ENCODE peak calls at places on chromosomes 6 and 20, in nine cellular contexts. H is AG04450, E is sigmoid colon, I is astrocyte of the spinal cord, S is AG09309, T is heart left ventricle, M is cardiac muscle cell, J is lower lobe of right lung, X is K562. Q is an unnamed sample.

GRCh38 chr20:4326194-4327065 is 311.1 kb upstream of the RNF24 start:
- DNase-seq in M (no peak), I (no peak), T (no peak), S (no peak), E (no peak), H (no peak), J (no peak), X (no peak), Q (no peak)

GRCh38 chr20:31968299-31969126 is 562 bp downstream of the XKR7 start:
- DNase-seq in J (peak; percentile 79), S (no peak), E (no peak), H (peak; percentile 23), I (peak; percentile 56), X (peak; percentile 96), M (peak; percentile 94), T (peak; percentile 80), Q (no peak)

GRCh38 chr6:85044336-85044735 is 279.9 kb upstream of the TBX18 start:
- DNase-seq in S (no peak), T (no peak), E (no peak), H (no peak), X (no peak), I (no peak), J (no peak), M (no peak), Q (no peak)

GRCh38 chr6:14396826-14397517 is 279.4 kb downstream of the CD83 start:
- DNase-seq in S (no peak), J (peak; percentile 46), M (peak; percentile 47), H (peak; percentile 16), E (no peak), I (peak; percentile 3), T (no peak), X (peak; percentile 29), Q (no peak)

GRCh38 chr6:134249412-134249758 is 68.5 kb downstream of the SGK1 start:
- DNase-seq in I (no peak), T (no peak), H (no peak), S (no peak), E (no peak), M (peak; percentile 2), X (no peak), J (no peak), Q (no peak)

GRCh38 chr20:1646975-1647431 is 10.6 kb downstream of the SIRPG start:
- DNase-seq in I (no peak), T (no peak), H (no peak), E (no peak), J (no peak), S (no peak), X (no peak), M (no peak), Q (no peak)

GRCh38 chr6:106913111-106913510 is 61.4 kb downstream of the CD24 start:
- DNase-seq in H (no peak), J (no peak), S (no peak), I (no peak), T (no peak), E (no peak), X (no peak), M (no peak), Q (no peak)

GRCh38 chr6:77341058-77341986 is 122.0 kb downstream of the HTR1B start:
- DNase-seq in J (no peak), S (no peak), M (peak; percentile 54), E (no peak), X (no peak), T (peak; percentile 71), I (no peak), H (no peak), Q (no peak)

GRCh38 chr6:14921170-14921569 is 324.7 kb upstream of the JARID2 start:
- DNase-seq in T (peak; percentile 59), X (peak; percentile 28), J (peak; percentile 84), M (no peak), S (no peak), I (no peak), E (peak; percentile 82), H (no peak), Q (no peak)

GRCh38 chr20:64258071-64258823 is 2.7 kb downstream of the PCMTD2 start:
- DNase-seq in M (no peak), J (no peak), E (no peak), X (no peak), S (no peak), T (no peak), H (no peak), I (no peak), Q (no peak)

GRCh38 chr20:56422824-56423189 is 10.7 kb downstream of the CASS4 start:
- DNase-seq in X (peak; percentile 42), E (no peak), I (no peak), H (no peak), S (no peak), M (no peak), J (no peak), T (peak; percentile 49), Q (no peak)

GRCh38 chr6:145415616-145416015 is 319.7 kb downstream of the EPM2A start:
- DNase-seq in X (no peak), T (no peak), S (no peak), M (no peak), E (no peak), J (no peak), H (no peak), I (no peak), Q (no peak)

GRCh38 chr20:6127825-6128224 is 5.0 kb upstream of the FERMT1 start:
- DNase-seq in S (no peak), X (no peak), T (no peak), M (no peak), E (no peak), H (no peak), I (no peak), J (no peak), Q (no peak)

GRCh38 chr20:64109831-64110391 is 2.5 kb upstream of the NPBWR2 start:
- DNase-seq in T (peak; percentile 15), I (no peak), S (no peak), E (peak; percentile 58), M (no peak), H (no peak), X (no peak), J (peak; percentile 20), Q (no peak)

GRCh38 chr20:38286586-38287502 is 17.1 kb upstream of the BPI start:
- DNase-seq in T (peak; percentile 73), E (peak; percentile 67), S (no peak), I (peak; percentile 97), J (no peak), M (no peak), H (no peak), X (no peak), Q (no peak)

GRCh38 chr20:16444056-16444777 is 129.0 kb downstream of the KIF16B start:
- DNase-seq in H (no peak), X (no peak), E (no peak), M (no peak), S (peak; percentile 10), T (no peak), I (no peak), J (no peak), Q (no peak)

GRCh38 chr6:36751091-36751490 is 53.5 kb downstream of the RAB44 start:
- DNase-seq in E (no peak), M (no peak), T (no peak), J (no peak), H (no peak), S (no peak), X (no peak), I (no peak), Q (no peak)

GRCh38 chr20:57619053-57619831 is 984 bp downstream of the ZBP1 start:
- DNase-seq in M (no peak), H (no peak), E (no peak), J (peak; percentile 86), T (peak; percentile 62), X (no peak), I (no peak), S (no peak), Q (peak; percentile 93)

GRCh38 chr6:166167258-166167731 is 356 bp downstream of the TBXT start:
- DNase-seq in J (no peak), S (no peak), H (no peak), T (no peak), M (no peak), X (no peak), I (no peak), E (no peak), Q (no peak)
- H3K4me3 ChIP-seq in J (no peak overlapping the region), S (no peak overlapping the region), H (no peak overlapping the region), T (no peak overlapping the region), M (peak overlapping the region; percentile 27), X (no peak overlapping the region), I (no peak overlapping the region), E (peak overlapping the region; percentile 40), Q (no peak overlapping the region)

GRCh38 chr6:118844915-118845314 is 49.0 kb upstream of the ASF1A start:
- DNase-seq in E (no peak), T (no peak), J (no peak), I (no peak), X (no peak), H (no peak), S (no peak), M (no peak), Q (peak; percentile 54)

DNA sequence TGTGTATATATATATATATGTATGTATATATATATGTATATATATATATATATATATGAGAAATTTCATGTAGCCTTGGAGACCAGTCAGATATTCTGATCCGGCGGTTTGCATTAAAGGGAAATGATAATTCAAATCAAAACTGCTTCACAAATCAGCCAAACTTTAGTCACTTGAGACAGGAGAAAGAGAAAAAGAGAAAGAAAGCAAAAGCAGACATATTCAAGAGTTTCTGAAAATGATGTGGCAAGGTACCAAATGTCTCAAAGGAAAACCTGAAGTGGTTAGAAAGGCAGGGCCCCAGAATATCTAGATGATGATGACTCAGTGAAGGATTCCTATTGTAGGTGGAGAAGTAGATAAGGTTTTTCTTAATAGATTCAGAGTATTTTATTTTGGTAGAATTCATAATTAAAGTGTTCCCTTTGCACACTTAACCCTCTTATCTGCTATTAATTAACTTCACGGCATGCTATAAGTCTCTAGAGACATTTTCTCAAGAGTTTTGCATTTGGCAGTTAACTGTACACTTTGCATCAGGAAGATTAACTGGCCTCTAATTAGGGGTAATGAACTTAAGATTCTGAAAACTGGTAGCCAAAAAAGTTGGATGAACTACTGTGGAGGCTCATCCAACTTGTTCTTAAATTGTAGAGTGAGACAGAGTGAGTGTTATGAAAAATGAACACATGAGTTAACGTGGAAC is 50.1 kb upstream of the ASF1A start:
- DNase-seq in X (no peak), H (no peak), I (peak; percentile 41), T (no peak), E (no peak), M (no peak), J (no peak), S (no peak), Q (peak; percentile 68)
- H3K4me3 ChIP-seq in X (no peak overlapping the region), H (no peak overlapping the region), I (no peak overlapping the region), T (no peak overlapping the region), E (no peak overlapping the region), M (no peak overlapping the region), J (no peak overlapping the region), S (no peak overlapping the region), Q (no peak overlapping the region)

GRCh38 chr20:24461848-24462247 is 7.6 kb upstream of the SYNDIG1 start:
- DNase-seq in X (no peak), M (no peak), T (no peak), H (no peak), E (no peak), I (no peak), S (no peak), J (no peak), Q (no peak)
- H3K4me3 ChIP-seq in X (no peak overlapping the region), M (no peak overlapping the region), T (no peak overlapping the region), H (no peak overlapping the region), E (no peak overlapping the region), I (no peak overlapping the region), S (no peak overlapping the region), J (no peak overlapping the region), Q (no peak overlapping the region)

DNA sequence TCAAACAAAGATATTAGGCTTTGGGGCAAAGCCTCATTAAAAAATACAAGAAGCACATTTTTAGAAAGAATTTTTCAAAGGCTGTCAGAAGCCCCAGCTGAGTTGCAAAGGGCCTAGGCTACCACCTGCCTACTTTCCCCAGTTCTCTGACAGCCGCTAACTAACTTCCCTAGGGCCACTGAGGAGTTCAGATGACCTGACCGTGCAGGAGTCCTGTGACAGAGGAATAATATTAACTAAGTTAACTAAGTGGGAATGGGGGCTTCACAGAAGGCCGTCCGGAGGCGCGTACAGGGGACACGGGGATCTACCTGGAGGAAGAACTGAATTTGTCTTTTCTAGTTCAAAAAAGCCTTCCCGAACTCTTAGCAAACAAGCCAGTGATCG is 884 bp downstream of the MCHR2 start:
- DNase-seq in X (no peak), S (no peak), H (no peak), T (no peak), I (no peak), E (no peak), M (no peak), J (no peak), Q (no peak)
- H3K4me3 ChIP-seq in X (no peak overlapping the region), S (peak overlapping the region; percentile 31), H (no peak overlapping the region), T (no peak overlapping the region), I (no peak overlapping the region), E (no peak overlapping the region), M (peak overlapping the region; percentile 36), J (peak overlapping the region; percentile 14), Q (no peak overlapping the region)

Q was measured in GM12864.